ENCODE peak calls at places on chromosomes 5 and 9, in five cellular contexts. I, H, S, Q and X are unnamed samples.

GRCh38 chr5:171893290-171893890 is 107.8 kb downstream of the SMIM23 start:
- DNase-seq in I (no peak), H (peak; percentile 64), S (no peak), Q (no peak), X (no peak)

GRCh38 chr5:69238760-69239251 is 4.1 kb downstream of the CDK7 start:
- DNase-seq in I (no peak), H (peak; percentile 83), S (peak; percentile 91), Q (no peak), X (no peak)

GRCh38 chr9:21160178-21160577 is 6.3 kb downstream of the IFNA21 start:
- DNase-seq in I (no peak), H (no peak), S (peak; percentile 24), Q (no peak), X (no peak)

GRCh38 chr5:8981016-8981415 is 564.9 kb downstream of the SEMA5A start:
- DNase-seq in I (no peak), H (no peak), S (peak; percentile 86), Q (no peak), X (no peak)

GRCh38 chr9:123113185-123113584 is 79.7 kb downstream of the GPR21 start:
- DNase-seq in I (no peak), H (no peak), S (no peak), Q (no peak), X (no peak)

GRCh38 chr5:20370061-20370460 is 382.1 kb upstream of the CDH18 start:
- DNase-seq in I (no peak), H (no peak), S (no peak), Q (no peak), X (no peak)

GRCh38 chr5:31415009-31415923 is 116.6 kb downstream of the DROSHA start:
- DNase-seq in I (no peak), H (peak; percentile 36), S (no peak), Q (no peak), X (no peak)

GRCh38 chr9:35341585-35341984 is 148.3 kb upstream of the RUSC2 start:
- DNase-seq in I (no peak), H (peak; percentile 89), S (no peak), Q (no peak), X (no peak)

GRCh38 chr5:178474562-178475184 is 115.5 kb downstream of the COL23A1 start:
- DNase-seq in I (no peak), H (no peak), S (no peak), Q (no peak), X (no peak)

GRCh38 chr5:115810776-115811175 is 5.7 kb downstream of the CDO1 start:
- DNase-seq in I (no peak), H (peak; percentile 86), S (no peak), Q (no peak), X (no peak)

GRCh38 chr5:74409166-74409706 is 231.3 kb downstream of the ENC1 start:
- DNase-seq in I (no peak), H (no peak), S (no peak), Q (no peak), X (no peak)

GRCh38 chr5:40240671-40241070 is 439.0 kb upstream of the PTGER4 start:
- DNase-seq in I (no peak), H (no peak), S (no peak), Q (no peak), X (no peak)

GRCh38 chr5:112907166-112907611 is 14.8 kb downstream of the REEP5 start:
- DNase-seq in I (peak; percentile 42), H (no peak), S (no peak), Q (no peak), X (no peak)

GRCh38 chr5:137828664-137829063 is 39.0 kb upstream of the MYOT start:
- DNase-seq in I (no peak), H (no peak), S (no peak), Q (no peak), X (no peak)

GRCh38 chr9:120916573-120916972 is 10.0 kb downstream of the TRAF1 start:
- DNase-seq in I (no peak), H (peak; percentile 84), S (no peak), Q (no peak), X (no peak)

GRCh38 chr9:15936316-15936869 is 383.6 kb downstream of the CCDC171 start:
- DNase-seq in I (no peak), H (peak; percentile 63), S (no peak), Q (no peak), X (no peak)

GRCh38 chr9:107141967-107142366 is 141.1 kb upstream of the RAD23B start:
- DNase-seq in I (no peak), H (peak; percentile 12), S (no peak), Q (no peak), X (no peak)

GRCh38 chr5:59746261-59746765 is 147.2 kb downstream of the PDE4D start:
- DNase-seq in I (no peak), H (no peak), S (peak; percentile 72), Q (no peak), X (no peak)

GRCh38 chr5:180467028-180467427 is 27.2 kb upstream of the CNOT6 start:
- DNase-seq in I (no peak), H (peak; percentile 79), S (peak; percentile 73), Q (no peak), X (no peak)

GRCh38 chr5:67238191-67238590 is 41.6 kb upstream of the CD180 start:
- DNase-seq in I (no peak), H (no peak), S (no peak), Q (no peak), X (no peak)

GRCh38 chr9:103183569-103184191 is 188.5 kb downstream of the CYLC2 start:
- DNase-seq in I (no peak), H (no peak), S (peak; percentile 8), Q (no peak), X (no peak)

GRCh38 chr5:173396311-173396993 is 68.2 kb upstream of the STC2 start:
- DNase-seq in I (no peak), H (no peak), S (no peak), Q (no peak), X (no peak)

GRCh38 chr9:87579761-87580626 is 82.3 kb downstream of the DAPK1 start:
- DNase-seq in I (no peak), H (no peak), S (no peak), Q (no peak), X (no peak)

GRCh38 chr9:123637596-123637939 is 281.6 kb downstream of the CRB2 start:
- DNase-seq in I (no peak), H (peak; percentile 38), S (no peak), Q (no peak), X (no peak)

GRCh38 chr5:135012033-135012588 is 21.9 kb downstream of the PITX1 start:
- DNase-seq in I (peak; percentile 78), H (no peak), S (no peak), Q (no peak), X (no peak)

GRCh38 chr5:64971538-64971937 is 202.8 kb downstream of the CWC27 start:
- DNase-seq in I (no peak), H (peak; percentile 64), S (no peak), Q (no peak), X (no peak)

GRCh38 chr9:23319092-23319491 is 506.9 kb downstream of the ELAVL2 start:
- DNase-seq in I (no peak), H (no peak), S (no peak), Q (no peak), X (no peak)

GRCh38 chr9:23326597-23326996 is 499.4 kb downstream of the ELAVL2 start:
- DNase-seq in I (no peak), H (no peak), S (no peak), Q (no peak), X (no peak)

GRCh38 chr9:23324511-23324910 is 501.5 kb downstream of the ELAVL2 start:
- DNase-seq in I (no peak), H (no peak), S (no peak), Q (no peak), X (no peak)

GRCh38 chr9:23321049-23321448 is 505.0 kb downstream of the ELAVL2 start:
- DNase-seq in I (no peak), H (no peak), S (no peak), Q (no peak), X (no peak)

DNA sequence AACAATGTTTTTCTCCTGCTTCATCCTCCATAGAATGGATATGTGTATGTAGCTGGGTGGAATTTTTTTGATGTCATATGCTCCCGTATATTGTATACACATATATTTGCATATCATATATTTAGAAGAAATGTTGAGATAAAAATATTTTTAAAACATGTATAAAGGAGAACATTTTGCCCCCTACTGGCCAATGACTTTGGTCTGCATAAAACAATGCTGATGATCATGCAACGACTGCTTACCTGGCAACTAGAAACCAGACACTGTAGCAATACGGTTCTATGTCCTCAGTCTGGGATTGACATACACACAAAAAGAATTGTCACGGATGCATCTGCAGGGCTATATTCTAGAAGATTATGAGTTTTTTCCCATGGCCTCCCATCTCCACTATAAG is 503.6 kb downstream of the ELAVL2 start:
- DNase-seq in I (no peak), H (peak; percentile 14), S (peak; percentile 2), Q (no peak), X (no peak)
- TF ChIP-seq CTCF in I (peak; percentile 17), H (peak; percentile 30), S (peak; percentile 50), Q (no peak), X (peak; percentile 11)

DNA sequence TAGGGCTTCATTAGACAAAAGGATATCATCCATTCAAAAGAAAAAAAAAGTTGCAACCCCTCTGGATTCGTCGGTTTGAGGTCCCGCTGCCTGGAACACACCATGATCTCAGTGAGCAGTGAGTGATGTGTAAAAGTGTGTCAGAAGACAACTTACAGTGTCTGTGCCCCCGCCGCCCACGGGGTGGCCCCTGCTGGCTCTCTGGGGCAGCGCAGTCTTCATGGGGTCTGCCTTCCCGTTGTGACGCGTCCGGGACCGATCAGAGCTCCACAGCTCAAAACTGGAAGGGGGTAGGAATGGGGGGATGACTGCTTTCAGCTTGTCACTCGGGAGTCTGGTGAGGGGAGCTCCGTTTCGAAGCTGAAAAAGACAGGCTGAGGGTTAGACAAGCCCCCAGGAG is 22.6 kb downstream of the ANKS6 start:
- DNase-seq in I (no peak), H (no peak), S (no peak), Q (no peak), X (no peak)
- TF ChIP-seq CTCF in I (no peak), H (no peak), S (no peak), Q (peak; percentile 19), X (no peak)

GRCh38 chr9:125851971-125852370 is 104.8 kb downstream of the PBX3 start:
- DNase-seq in I (no peak), H (peak; percentile 41), S (no peak), Q (no peak), X (no peak)
- TF ChIP-seq CTCF in I (no peak), H (no peak), S (no peak), Q (no peak), X (no peak)

GRCh38 chr5:151153300-151153699 is 4.3 kb downstream of the ANXA6 start:
- DNase-seq in I (no peak), H (no peak), S (no peak), Q (peak; percentile 41), X (no peak)

GRCh38 chr5:151151263-151151660 is 6.3 kb downstream of the ANXA6 start:
- DNase-seq in I (no peak), H (no peak), S (no peak), Q (no peak), X (no peak)

GRCh38 chr5:151153766-151154272 is 3.8 kb downstream of the ANXA6 start:
- DNase-seq in I (no peak), H (no peak), S (no peak), Q (peak; percentile 59), X (peak; percentile 48)

GRCh38 chr5:151150484-151151262 is 6.9 kb downstream of the ANXA6 start:
- DNase-seq in I (no peak), H (peak; percentile 52), S (no peak), Q (peak; percentile 72), X (peak; percentile 64)

DNA sequence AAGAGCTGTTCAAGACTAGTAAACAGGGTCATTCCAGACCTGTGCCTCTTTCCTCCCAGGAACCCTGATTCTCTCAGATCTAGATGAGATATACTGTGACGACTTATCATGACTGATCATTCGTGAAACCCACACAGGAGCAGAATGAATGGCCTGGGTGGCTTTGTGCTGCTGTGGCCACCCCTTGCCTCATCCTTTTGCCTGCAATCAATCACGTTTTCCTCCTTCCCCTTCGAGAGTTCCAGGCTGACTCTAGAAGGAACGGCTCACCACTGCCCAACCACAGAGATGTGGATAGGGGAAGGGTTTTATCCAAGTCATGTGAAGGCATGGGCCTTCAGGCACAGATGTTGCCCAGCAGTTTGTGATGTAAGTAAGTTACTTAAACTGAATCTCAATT is 5.8 kb downstream of the ANXA6 start:
- DNase-seq in I (no peak), H (peak; percentile 50), S (no peak), Q (peak; percentile 61), X (peak; percentile 59)
- TF ChIP-seq CTCF in I (no peak), H (no peak), S (no peak), Q (no peak), X (no peak)